ENCODE peak calls at places on chromosome 10, in four cellular contexts. One of them, this sample, is unnamed.

GRCh38 chr10:44902838-44903545 is 8.1 kb upstream of the TMEM72 start:
- DNase-seq in activated CD4-positive, alpha-beta T cell treated with anti-CD3 and anti-CD28 coated beads, Interleukin-2, amount 10 ng/mL, durations not matched to agents 7 days and 5 days: no peak
- DNase-seq in mesendoderm: no peak
- DNase-seq in stimulated activated CD8-positive, alpha-beta memory T cell treated with anti-CD3 and anti-CD28 coated beads, Interleukin-2, amount 100 ng/mL, for 48 hours: no peak
- DNase-seq in this sample: no peak

GRCh38 chr10:8233049-8233448 is 178.6 kb downstream of the GATA3 start:
- DNase-seq in mesendoderm: no peak
- DNase-seq in activated CD4-positive, alpha-beta T cell treated with anti-CD3 and anti-CD28 coated beads, Interleukin-2, amount 10 ng/mL, durations not matched to agents 7 days and 5 days: no peak
- DNase-seq in stimulated activated CD8-positive, alpha-beta memory T cell treated with anti-CD3 and anti-CD28 coated beads, Interleukin-2, amount 100 ng/mL, for 48 hours: no peak
- DNase-seq in this sample: no peak

GRCh38 chr10:132674311-132674710 is 111.6 kb downstream of the NKX6-2 start:
- DNase-seq in stimulated activated CD8-positive, alpha-beta memory T cell treated with anti-CD3 and anti-CD28 coated beads, Interleukin-2, amount 100 ng/mL, for 48 hours: no peak
- DNase-seq in activated CD4-positive, alpha-beta T cell treated with anti-CD3 and anti-CD28 coated beads, Interleukin-2, amount 10 ng/mL, durations not matched to agents 7 days and 5 days: no peak
- DNase-seq in mesendoderm: no peak
- DNase-seq in this sample: peak; percentile 23

GRCh38 chr10:44167752-44168151 is 217.1 kb downstream of the CXCL12 start:
- DNase-seq in activated CD4-positive, alpha-beta T cell treated with anti-CD3 and anti-CD28 coated beads, Interleukin-2, amount 10 ng/mL, durations not matched to agents 7 days and 5 days: no peak
- DNase-seq in mesendoderm: no peak
- DNase-seq in stimulated activated CD8-positive, alpha-beta memory T cell treated with anti-CD3 and anti-CD28 coated beads, Interleukin-2, amount 100 ng/mL, for 48 hours: no peak
- DNase-seq in this sample: no peak

GRCh38 chr10:5293691-5294550 is 70.8 kb upstream of the UCN3 start:
- DNase-seq in activated CD4-positive, alpha-beta T cell treated with anti-CD3 and anti-CD28 coated beads, Interleukin-2, amount 10 ng/mL, durations not matched to agents 7 days and 5 days: peak; percentile 67
- DNase-seq in mesendoderm: peak; percentile 97
- DNase-seq in stimulated activated CD8-positive, alpha-beta memory T cell treated with anti-CD3 and anti-CD28 coated beads, Interleukin-2, amount 100 ng/mL, for 48 hours: peak; percentile 34
- DNase-seq in this sample: peak; percentile 99

GRCh38 chr10:59079386-59080226 is 96.8 kb upstream of the PHYHIPL start:
- DNase-seq in stimulated activated CD8-positive, alpha-beta memory T cell treated with anti-CD3 and anti-CD28 coated beads, Interleukin-2, amount 100 ng/mL, for 48 hours: no peak
- DNase-seq in mesendoderm: no peak
- DNase-seq in activated CD4-positive, alpha-beta T cell treated with anti-CD3 and anti-CD28 coated beads, Interleukin-2, amount 10 ng/mL, durations not matched to agents 7 days and 5 days: no peak
- DNase-seq in this sample: no peak

GRCh38 chr10:131260452-131261211 is 50.9 kb downstream of the TCERG1L start:
- DNase-seq in stimulated activated CD8-positive, alpha-beta memory T cell treated with anti-CD3 and anti-CD28 coated beads, Interleukin-2, amount 100 ng/mL, for 48 hours: no peak
- DNase-seq in mesendoderm: no peak
- DNase-seq in activated CD4-positive, alpha-beta T cell treated with anti-CD3 and anti-CD28 coated beads, Interleukin-2, amount 10 ng/mL, durations not matched to agents 7 days and 5 days: no peak
- DNase-seq in this sample: no peak

GRCh38 chr10:86461963-86462804 is 59.4 kb downstream of the WAPL start:
- DNase-seq in activated CD4-positive, alpha-beta T cell treated with anti-CD3 and anti-CD28 coated beads, Interleukin-2, amount 10 ng/mL, durations not matched to agents 7 days and 5 days: no peak
- DNase-seq in stimulated activated CD8-positive, alpha-beta memory T cell treated with anti-CD3 and anti-CD28 coated beads, Interleukin-2, amount 100 ng/mL, for 48 hours: no peak
- DNase-seq in mesendoderm: peak; percentile 5
- DNase-seq in this sample: no peak

GRCh38 chr10:33810986-33811385 is 476.5 kb upstream of the NRP1 start:
- DNase-seq in mesendoderm: no peak
- DNase-seq in stimulated activated CD8-positive, alpha-beta memory T cell treated with anti-CD3 and anti-CD28 coated beads, Interleukin-2, amount 100 ng/mL, for 48 hours: no peak
- DNase-seq in activated CD4-positive, alpha-beta T cell treated with anti-CD3 and anti-CD28 coated beads, Interleukin-2, amount 10 ng/mL, durations not matched to agents 7 days and 5 days: no peak
- DNase-seq in this sample: no peak

GRCh38 chr10:84224411-84225028 is 824 bp downstream of the LRIT2 start:
- DNase-seq in mesendoderm: peak; percentile 55
- DNase-seq in stimulated activated CD8-positive, alpha-beta memory T cell treated with anti-CD3 and anti-CD28 coated beads, Interleukin-2, amount 100 ng/mL, for 48 hours: no peak
- DNase-seq in activated CD4-positive, alpha-beta T cell treated with anti-CD3 and anti-CD28 coated beads, Interleukin-2, amount 10 ng/mL, durations not matched to agents 7 days and 5 days: no peak
- DNase-seq in this sample: peak; percentile 87

GRCh38 chr10:128058106-128058745 is 68.0 kb downstream of the MKI67 start:
- DNase-seq in activated CD4-positive, alpha-beta T cell treated with anti-CD3 and anti-CD28 coated beads, Interleukin-2, amount 10 ng/mL, durations not matched to agents 7 days and 5 days: no peak
- DNase-seq in stimulated activated CD8-positive, alpha-beta memory T cell treated with anti-CD3 and anti-CD28 coated beads, Interleukin-2, amount 100 ng/mL, for 48 hours: no peak
- DNase-seq in mesendoderm: no peak
- DNase-seq in this sample: no peak

GRCh38 chr10:24444337-24444736 is 235.4 kb downstream of the KIAA1217 start:
- DNase-seq in activated CD4-positive, alpha-beta T cell treated with anti-CD3 and anti-CD28 coated beads, Interleukin-2, amount 10 ng/mL, durations not matched to agents 7 days and 5 days: no peak
- DNase-seq in mesendoderm: no peak
- DNase-seq in stimulated activated CD8-positive, alpha-beta memory T cell treated with anti-CD3 and anti-CD28 coated beads, Interleukin-2, amount 100 ng/mL, for 48 hours: no peak
- DNase-seq in this sample: no peak

GRCh38 chr10:73762915-73763314 is 18.7 kb downstream of the SEC24C start:
- DNase-seq in stimulated activated CD8-positive, alpha-beta memory T cell treated with anti-CD3 and anti-CD28 coated beads, Interleukin-2, amount 100 ng/mL, for 48 hours: no peak
- DNase-seq in mesendoderm: no peak
- DNase-seq in activated CD4-positive, alpha-beta T cell treated with anti-CD3 and anti-CD28 coated beads, Interleukin-2, amount 10 ng/mL, durations not matched to agents 7 days and 5 days: no peak
- DNase-seq in this sample: no peak

GRCh38 chr10:44233561-44234470 is 151.1 kb downstream of the CXCL12 start:
- DNase-seq in activated CD4-positive, alpha-beta T cell treated with anti-CD3 and anti-CD28 coated beads, Interleukin-2, amount 10 ng/mL, durations not matched to agents 7 days and 5 days: no peak
- DNase-seq in stimulated activated CD8-positive, alpha-beta memory T cell treated with anti-CD3 and anti-CD28 coated beads, Interleukin-2, amount 100 ng/mL, for 48 hours: no peak
- DNase-seq in mesendoderm: peak; percentile 96
- DNase-seq in this sample: peak; percentile 95

GRCh38 chr10:102352066-102352715 is 43.3 kb upstream of the NFKB2 start:
- DNase-seq in mesendoderm: peak; percentile 67
- DNase-seq in activated CD4-positive, alpha-beta T cell treated with anti-CD3 and anti-CD28 coated beads, Interleukin-2, amount 10 ng/mL, durations not matched to agents 7 days and 5 days: peak; percentile 80
- DNase-seq in stimulated activated CD8-positive, alpha-beta memory T cell treated with anti-CD3 and anti-CD28 coated beads, Interleukin-2, amount 100 ng/mL, for 48 hours: peak; percentile 38
- DNase-seq in this sample: peak; percentile 88

This sample was measured in endodermal cell.